ENCODE peak calls at places on chromosomes 11 and 22, in nine cellular contexts. One of them, this sample, is unnamed.

GRCh38 chr11:124793466-124794278 is 6.5 kb downstream of the MSANTD2 start:
- DNase-seq in fibroblast of lung: peak; percentile 62
- DNase-seq in colonic mucosa: peak; percentile 54
- DNase-seq in hepatocyte: peak; percentile 71
- DNase-seq in GM12865: peak; percentile 76
- DNase-seq in fibroblast of mammary gland: peak; percentile 62
- DNase-seq in pancreas: no peak
- DNase-seq in A549: peak; percentile 62
- DNase-seq in tibial nerve: no peak
- DNase-seq in this sample: peak; percentile 59

GRCh38 chr11:128310005-128310404 is 277.4 kb downstream of the ETS1 start:
- DNase-seq in A549: no peak
- DNase-seq in fibroblast of lung: no peak
- DNase-seq in pancreas: no peak
- DNase-seq in tibial nerve: no peak
- DNase-seq in GM12865: no peak
- DNase-seq in hepatocyte: no peak
- DNase-seq in fibroblast of mammary gland: no peak
- DNase-seq in colonic mucosa: no peak
- DNase-seq in this sample: no peak

GRCh38 chr22:20246368-20247009 is 21.6 kb downstream of the RTN4R start:
- DNase-seq in hepatocyte: no peak
- DNase-seq in GM12865: no peak
- DNase-seq in colonic mucosa: no peak
- DNase-seq in fibroblast of lung: no peak
- DNase-seq in A549: no peak
- DNase-seq in pancreas: no peak
- DNase-seq in fibroblast of mammary gland: no peak
- DNase-seq in tibial nerve: no peak
- DNase-seq in this sample: no peak

GRCh38 chr11:132858203-132858602 is 674.1 kb downstream of the OPCML start:
- DNase-seq in fibroblast of mammary gland: no peak
- DNase-seq in pancreas: no peak
- DNase-seq in A549: peak; percentile 18
- DNase-seq in hepatocyte: peak; percentile 42
- DNase-seq in GM12865: no peak
- DNase-seq in fibroblast of lung: peak; percentile 36
- DNase-seq in tibial nerve: no peak
- DNase-seq in colonic mucosa: no peak
- DNase-seq in this sample: no peak

GRCh38 chr22:37454857-37455686 is 27.8 kb upstream of the ELFN2 start:
- DNase-seq in GM12865: no peak
- DNase-seq in pancreas: no peak
- DNase-seq in tibial nerve: no peak
- DNase-seq in A549: peak; percentile 83
- DNase-seq in colonic mucosa: no peak
- DNase-seq in hepatocyte: peak; percentile 89
- DNase-seq in fibroblast of mammary gland: peak; percentile 88
- DNase-seq in fibroblast of lung: peak; percentile 79
- DNase-seq in this sample: peak; percentile 89

GRCh38 chr22:24502540-24502939 is 7.4 kb downstream of the UPB1 start:
- DNase-seq in hepatocyte: no peak
- DNase-seq in pancreas: no peak
- DNase-seq in A549: no peak
- DNase-seq in GM12865: no peak
- DNase-seq in colonic mucosa: no peak
- DNase-seq in tibial nerve: no peak
- DNase-seq in fibroblast of mammary gland: no peak
- DNase-seq in fibroblast of lung: no peak
- DNase-seq in this sample: no peak

GRCh38 chr11:11909727-11910126 is 68.0 kb downstream of the USP47 start:
- DNase-seq in tibial nerve: no peak
- DNase-seq in hepatocyte: no peak
- DNase-seq in fibroblast of lung: peak; percentile 65
- DNase-seq in pancreas: no peak
- DNase-seq in GM12865: no peak
- DNase-seq in A549: no peak
- DNase-seq in colonic mucosa: no peak
- DNase-seq in fibroblast of mammary gland: peak; percentile 6
- DNase-seq in this sample: peak; percentile 66

GRCh38 chr22:39471421-39472141 is 14.8 kb downstream of the MGAT3 start:
- DNase-seq in pancreas: no peak
- DNase-seq in tibial nerve: no peak
- DNase-seq in colonic mucosa: peak; percentile 59
- DNase-seq in A549: no peak
- DNase-seq in fibroblast of lung: no peak
- DNase-seq in fibroblast of mammary gland: no peak
- DNase-seq in GM12865: peak; percentile 83
- DNase-seq in hepatocyte: peak; percentile 72
- DNase-seq in this sample: peak; percentile 69

GRCh38 chr11:21142007-21142406 is 472.6 kb downstream of the NELL1 start:
- DNase-seq in hepatocyte: peak; percentile 17
- DNase-seq in pancreas: no peak
- DNase-seq in GM12865: no peak
- DNase-seq in colonic mucosa: no peak
- DNase-seq in A549: peak; percentile 4
- DNase-seq in tibial nerve: no peak
- DNase-seq in fibroblast of lung: no peak
- DNase-seq in fibroblast of mammary gland: no peak
- DNase-seq in this sample: no peak

GRCh38 chr11:98965775-98966174 is 55.0 kb upstream of the CNTN5 start:
- DNase-seq in hepatocyte: no peak
- DNase-seq in GM12865: no peak
- DNase-seq in colonic mucosa: no peak
- DNase-seq in fibroblast of mammary gland: no peak
- DNase-seq in A549: no peak
- DNase-seq in tibial nerve: no peak
- DNase-seq in fibroblast of lung: no peak
- DNase-seq in pancreas: no peak
- DNase-seq in this sample: no peak

GRCh38 chr11:128448487-128448886 is 138.9 kb downstream of the ETS1 start:
- DNase-seq in A549: peak; percentile 75
- DNase-seq in tibial nerve: no peak
- DNase-seq in hepatocyte: peak; percentile 89
- DNase-seq in colonic mucosa: peak; percentile 86
- DNase-seq in GM12865: no peak
- DNase-seq in pancreas: peak; percentile 74
- DNase-seq in fibroblast of mammary gland: peak; percentile 58
- DNase-seq in fibroblast of lung: no peak
- DNase-seq in this sample: peak; percentile 27

GRCh38 chr22:36386900-36387663 is 685 bp downstream of the MYH9 start:
- DNase-seq in GM12865: peak; percentile 78
- DNase-seq in fibroblast of mammary gland: no peak
- DNase-seq in hepatocyte: peak; percentile 76
- DNase-seq in tibial nerve: peak; percentile 51
- DNase-seq in colonic mucosa: peak; percentile 78
- DNase-seq in A549: no peak
- DNase-seq in pancreas: peak; percentile 83
- DNase-seq in fibroblast of lung: no peak
- DNase-seq in this sample: no peak

GRCh38 chr22:48750826-48751440 is 1076.7 kb downstream of the BRD1 start:
- DNase-seq in fibroblast of mammary gland: no peak
- DNase-seq in fibroblast of lung: no peak
- DNase-seq in GM12865: no peak
- DNase-seq in tibial nerve: no peak
- DNase-seq in hepatocyte: no peak
- DNase-seq in A549: no peak
- DNase-seq in pancreas: no peak
- DNase-seq in colonic mucosa: no peak
- DNase-seq in this sample: no peak

GRCh38 chr11:11555228-11555627 is 66.6 kb downstream of the GALNT18 start:
- DNase-seq in colonic mucosa: no peak
- DNase-seq in hepatocyte: peak; percentile 28
- DNase-seq in GM12865: no peak
- DNase-seq in fibroblast of lung: no peak
- DNase-seq in fibroblast of mammary gland: no peak
- DNase-seq in A549: no peak
- DNase-seq in tibial nerve: no peak
- DNase-seq in pancreas: peak; percentile 54
- DNase-seq in this sample: peak; percentile 21

GRCh38 chr11:133835258-133836075 is 9.8 kb downstream of the SPATA19 start:
- DNase-seq in tibial nerve: no peak
- DNase-seq in A549: peak; percentile 73
- DNase-seq in hepatocyte: peak; percentile 77
- DNase-seq in colonic mucosa: no peak
- DNase-seq in GM12865: peak; percentile 73
- DNase-seq in fibroblast of lung: peak; percentile 50
- DNase-seq in fibroblast of mammary gland: peak; percentile 63
- DNase-seq in pancreas: no peak
- DNase-seq in this sample: peak; percentile 4

GRCh38 chr22:41041532-41041931 is 50.9 kb upstream of the EP300 start:
- DNase-seq in tibial nerve: no peak
- DNase-seq in fibroblast of mammary gland: no peak
- DNase-seq in GM12865: no peak
- DNase-seq in pancreas: no peak
- DNase-seq in hepatocyte: no peak
- DNase-seq in colonic mucosa: no peak
- DNase-seq in fibroblast of lung: no peak
- DNase-seq in A549: no peak
- DNase-seq in this sample: no peak

GRCh38 chr11:33531743-33532181 is 168.9 kb downstream of the C11orf91 start:
- DNase-seq in fibroblast of lung: peak; percentile 65
- DNase-seq in hepatocyte: no peak
- DNase-seq in pancreas: no peak
- DNase-seq in tibial nerve: no peak
- DNase-seq in fibroblast of mammary gland: peak; percentile 99
- DNase-seq in A549: no peak
- DNase-seq in colonic mucosa: no peak
- DNase-seq in GM12865: no peak
- DNase-seq in this sample: peak; percentile 84

GRCh38 chr11:67698247-67698646 is 23.8 kb upstream of the ALDH3B2 start:
- DNase-seq in A549: peak; percentile 72
- DNase-seq in GM12865: peak; percentile 60
- DNase-seq in tibial nerve: no peak
- DNase-seq in hepatocyte: no peak
- DNase-seq in fibroblast of mammary gland: peak; percentile 28
- DNase-seq in pancreas: no peak
- DNase-seq in colonic mucosa: no peak
- DNase-seq in fibroblast of lung: no peak
- DNase-seq in this sample: no peak

GRCh38 chr11:61460986-61461385 is 31.1 kb downstream of the SDHAF2 start:
- DNase-seq in GM12865: no peak
- DNase-seq in fibroblast of mammary gland: peak; percentile 23
- DNase-seq in hepatocyte: no peak
- DNase-seq in fibroblast of lung: no peak
- DNase-seq in tibial nerve: no peak
- DNase-seq in A549: no peak
- DNase-seq in pancreas: no peak
- DNase-seq in colonic mucosa: no peak
- DNase-seq in this sample: no peak

GRCh38 chr11:123033895-123034294 is 28.0 kb downstream of the HSPA8 start:
- DNase-seq in A549: no peak
- DNase-seq in fibroblast of lung: no peak
- DNase-seq in tibial nerve: no peak
- DNase-seq in hepatocyte: no peak
- DNase-seq in pancreas: no peak
- DNase-seq in fibroblast of mammary gland: peak; percentile 29
- DNase-seq in GM12865: no peak
- DNase-seq in colonic mucosa: no peak
- DNase-seq in this sample: no peak

GRCh38 chr11:18590573-18590972 is 2.0 kb upstream of the UEVLD start:
- DNase-seq in GM12865: peak; percentile 39
- DNase-seq in fibroblast of mammary gland: no peak
- DNase-seq in fibroblast of lung: no peak
- DNase-seq in pancreas: no peak
- DNase-seq in tibial nerve: no peak
- DNase-seq in hepatocyte: no peak
- DNase-seq in colonic mucosa: no peak
- DNase-seq in A549: no peak
- DNase-seq in this sample: no peak

GRCh38 chr11:73229321-73230275 is 11.5 kb downstream of the P2RY2 start:
- DNase-seq in GM12865: no peak
- DNase-seq in fibroblast of mammary gland: no peak
- DNase-seq in tibial nerve: no peak
- DNase-seq in pancreas: no peak
- DNase-seq in A549: no peak
- DNase-seq in fibroblast of lung: no peak
- DNase-seq in colonic mucosa: no peak
- DNase-seq in hepatocyte: no peak
- DNase-seq in this sample: no peak

GRCh38 chr11:110093407-110094297 is 460 bp downstream of the ZC3H12C start:
- DNase-seq in pancreas: peak; percentile 54
- DNase-seq in colonic mucosa: peak; percentile 54
- DNase-seq in fibroblast of mammary gland: peak; percentile 64
- DNase-seq in hepatocyte: peak; percentile 77
- DNase-seq in fibroblast of lung: peak; percentile 80
- DNase-seq in tibial nerve: peak; percentile 41
- DNase-seq in GM12865: peak; percentile 62
- DNase-seq in A549: peak; percentile 59
- DNase-seq in this sample: peak; percentile 75
- H3K4me3 ChIP-seq in pancreas: peak overlapping the region; percentile 78
- H3K4me3 ChIP-seq in colonic mucosa: peak overlapping the region; percentile 62
- H3K4me3 ChIP-seq in fibroblast of mammary gland: peak overlapping the region; percentile 69
- H3K4me3 ChIP-seq in hepatocyte: peak overlapping the region; percentile 35
- H3K4me3 ChIP-seq in fibroblast of lung: peak overlapping the region; percentile 87
- H3K4me3 ChIP-seq in tibial nerve: peak overlapping the region; percentile 83
- H3K4me3 ChIP-seq in GM12865: peak overlapping the region; percentile 75
- H3K4me3 ChIP-seq in A549: peak overlapping the region; percentile 60
- H3K4me3 ChIP-seq in this sample: peak overlapping the region; percentile 73

DNA sequence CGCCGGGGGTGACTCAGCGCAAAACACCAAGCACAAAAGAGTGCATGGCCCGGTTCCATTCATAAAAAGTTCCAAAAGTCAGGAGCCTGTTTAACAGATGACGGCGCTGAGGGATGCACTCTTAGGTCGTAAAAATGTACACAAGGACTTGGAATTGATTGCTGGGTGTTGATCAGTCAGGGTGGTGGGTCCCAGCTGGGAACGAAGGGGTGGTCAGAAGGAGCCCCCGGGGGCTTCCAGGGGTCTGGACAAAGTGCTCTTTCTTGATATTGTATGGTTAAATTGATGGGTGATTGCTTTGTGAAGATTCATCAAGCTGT is 20.7 kb downstream of the IFITM10 start:
- DNase-seq in tibial nerve: no peak
- DNase-seq in pancreas: no peak
- DNase-seq in hepatocyte: no peak
- DNase-seq in GM12865: no peak
- DNase-seq in A549: no peak
- DNase-seq in colonic mucosa: no peak
- DNase-seq in fibroblast of mammary gland: no peak
- DNase-seq in fibroblast of lung: no peak
- DNase-seq in this sample: no peak
- TF ChIP-seq CTCF in tibial nerve: no peak
- TF ChIP-seq CTCF in pancreas: no peak
- TF ChIP-seq CTCF in hepatocyte: no peak
- TF ChIP-seq CTCF in GM12865: no peak
- TF ChIP-seq CTCF in A549: no peak
- TF ChIP-seq CTCF in colonic mucosa: no peak
- TF ChIP-seq CTCF in fibroblast of mammary gland: no peak
- TF ChIP-seq CTCF in fibroblast of lung: no peak
- TF ChIP-seq CTCF in this sample: no peak

GRCh38 chr22:46125816-46126770 is 24.2 kb upstream of the PPARA start:
- DNase-seq in colonic mucosa: peak; percentile 81
- DNase-seq in pancreas: peak; percentile 33
- DNase-seq in tibial nerve: no peak
- DNase-seq in hepatocyte: no peak
- DNase-seq in A549: no peak
- DNase-seq in fibroblast of mammary gland: no peak
- DNase-seq in fibroblast of lung: no peak
- DNase-seq in GM12865: no peak
- DNase-seq in this sample: no peak
- H3K4me3 ChIP-seq in colonic mucosa: no peak overlapping the region
- H3K4me3 ChIP-seq in pancreas: no peak overlapping the region
- H3K4me3 ChIP-seq in tibial nerve: no peak overlapping the region
- H3K4me3 ChIP-seq in hepatocyte: no peak overlapping the region
- H3K4me3 ChIP-seq in A549: no peak overlapping the region
- H3K4me3 ChIP-seq in fibroblast of mammary gland: no peak overlapping the region
- H3K4me3 ChIP-seq in fibroblast of lung: no peak overlapping the region
- H3K4me3 ChIP-seq in GM12865: no peak overlapping the region
- H3K4me3 ChIP-seq in this sample: no peak overlapping the region

GRCh38 chr11:119473901-119474681 is 51.1 kb upstream of the THY1 start:
- DNase-seq in fibroblast of lung: no peak
- DNase-seq in A549: no peak
- DNase-seq in hepatocyte: no peak
- DNase-seq in pancreas: no peak
- DNase-seq in colonic mucosa: no peak
- DNase-seq in tibial nerve: no peak
- DNase-seq in fibroblast of mammary gland: no peak
- DNase-seq in GM12865: no peak
- DNase-seq in this sample: no peak
- TF ChIP-seq CTCF in fibroblast of lung: no peak
- TF ChIP-seq CTCF in A549: no peak
- TF ChIP-seq CTCF in hepatocyte: no peak
- TF ChIP-seq CTCF in pancreas: no peak
- TF ChIP-seq CTCF in colonic mucosa: no peak
- TF ChIP-seq CTCF in tibial nerve: no peak
- TF ChIP-seq CTCF in fibroblast of mammary gland: no peak
- TF ChIP-seq CTCF in GM12865: no peak
- TF ChIP-seq CTCF in this sample: no peak

This sample was measured in fibroblast of the aortic adventitia.